ENCODE peak calls at places on chromosomes 7 and 10, in seven cellular contexts. One of them, this sample, is unnamed. For H3K4me1, the result is how much of the 10 kb centered on the place peaks cover.

GRCh38 chr7:22325671-22326070 is 31.3 kb downstream of the RAPGEF5 start:
- DNase-seq in upper lobe of right lung: no peak
- DNase-seq in endodermal cell: no peak
- DNase-seq in gastrocnemius medialis: no peak
- DNase-seq in heart right ventricle: no peak
- DNase-seq in cardiac muscle cell: no peak
- DNase-seq in GM23338: no peak
- DNase-seq in this sample: no peak

GRCh38 chr10:73589538-73590126 is 1.5 kb downstream of the USP54 start:
- DNase-seq in GM23338: no peak
- DNase-seq in gastrocnemius medialis: no peak
- DNase-seq in cardiac muscle cell: no peak
- DNase-seq in upper lobe of right lung: no peak
- DNase-seq in endodermal cell: peak
- DNase-seq in heart right ventricle: no peak
- DNase-seq in this sample: no peak

GRCh38 chr7:142842251-142842766 is 12.6 kb upstream of the EPHB6 start:
- DNase-seq in cardiac muscle cell: no peak
- DNase-seq in endodermal cell: no peak
- DNase-seq in upper lobe of right lung: no peak
- DNase-seq in heart right ventricle: no peak
- DNase-seq in gastrocnemius medialis: no peak
- DNase-seq in GM23338: no peak
- DNase-seq in this sample: no peak

GRCh38 chr7:17099083-17099973 is 199.1 kb upstream of the AHR start:
- DNase-seq in heart right ventricle: no peak
- DNase-seq in gastrocnemius medialis: no peak
- DNase-seq in endodermal cell: no peak
- DNase-seq in cardiac muscle cell: no peak
- DNase-seq in upper lobe of right lung: peak
- DNase-seq in GM23338: no peak
- DNase-seq in this sample: peak

GRCh38 chr10:63421591-63421990 is 44.2 kb downstream of the JMJD1C start:
- DNase-seq in endodermal cell: no peak
- DNase-seq in cardiac muscle cell: no peak
- DNase-seq in GM23338: no peak
- DNase-seq in gastrocnemius medialis: no peak
- DNase-seq in heart right ventricle: no peak
- DNase-seq in upper lobe of right lung: no peak
- DNase-seq in this sample: no peak

GRCh38 chr10:34618611-34619010 is 196.5 kb downstream of the PARD3 start:
- DNase-seq in heart right ventricle: no peak
- DNase-seq in cardiac muscle cell: no peak
- DNase-seq in gastrocnemius medialis: no peak
- DNase-seq in GM23338: no peak
- DNase-seq in endodermal cell: no peak
- DNase-seq in upper lobe of right lung: no peak
- DNase-seq in this sample: no peak

GRCh38 chr7:28078036-28078901 is 102.3 kb downstream of the JAZF1 start:
- DNase-seq in upper lobe of right lung: no peak
- DNase-seq in cardiac muscle cell: peak
- DNase-seq in GM23338: peak
- DNase-seq in endodermal cell: no peak
- DNase-seq in gastrocnemius medialis: no peak
- DNase-seq in heart right ventricle: no peak
- DNase-seq in this sample: peak

GRCh38 chr7:151876899-151877777 is at the start of gene PRKAG2:
- DNase-seq in upper lobe of right lung: peak
- DNase-seq in cardiac muscle cell: peak
- DNase-seq in heart right ventricle: peak
- DNase-seq in gastrocnemius medialis: peak
- DNase-seq in GM23338: peak
- DNase-seq in endodermal cell: peak
- DNase-seq in this sample: peak

GRCh38 chr7:66082886-66083415 is 7.3 kb downstream of the ASL start:
- DNase-seq in upper lobe of right lung: no peak
- DNase-seq in heart right ventricle: no peak
- DNase-seq in GM23338: no peak
- DNase-seq in cardiac muscle cell: no peak
- DNase-seq in gastrocnemius medialis: no peak
- DNase-seq in endodermal cell: no peak
- DNase-seq in this sample: no peak

GRCh38 chr10:88657901-88658300 is 6.3 kb upstream of the LIPF start:
- DNase-seq in heart right ventricle: no peak
- DNase-seq in cardiac muscle cell: no peak
- DNase-seq in gastrocnemius medialis: no peak
- DNase-seq in upper lobe of right lung: no peak
- DNase-seq in GM23338: no peak
- DNase-seq in endodermal cell: no peak
- DNase-seq in this sample: peak

GRCh38 chr7:86962623-86963022 is 96.8 kb downstream of the ELAPOR2 start:
- DNase-seq in upper lobe of right lung: no peak
- DNase-seq in endodermal cell: no peak
- DNase-seq in gastrocnemius medialis: no peak
- DNase-seq in heart right ventricle: no peak
- DNase-seq in cardiac muscle cell: no peak
- DNase-seq in GM23338: no peak
- DNase-seq in this sample: no peak

GRCh38 chr7:86965727-86966120 is 93.7 kb downstream of the ELAPOR2 start:
- DNase-seq in GM23338: no peak
- DNase-seq in endodermal cell: no peak
- DNase-seq in upper lobe of right lung: no peak
- DNase-seq in gastrocnemius medialis: no peak
- DNase-seq in cardiac muscle cell: no peak
- DNase-seq in heart right ventricle: no peak
- DNase-seq in this sample: no peak

GRCh38 chr7:86961686-86962085 is 97.8 kb downstream of the ELAPOR2 start:
- DNase-seq in GM23338: no peak
- DNase-seq in endodermal cell: peak
- DNase-seq in upper lobe of right lung: no peak
- DNase-seq in heart right ventricle: no peak
- DNase-seq in gastrocnemius medialis: no peak
- DNase-seq in cardiac muscle cell: no peak
- DNase-seq in this sample: no peak

GRCh38 chr7:86964973-86965726 is 94.3 kb downstream of the ELAPOR2 start:
- DNase-seq in GM23338: peak
- DNase-seq in endodermal cell: peak
- DNase-seq in heart right ventricle: no peak
- DNase-seq in gastrocnemius medialis: no peak
- DNase-seq in upper lobe of right lung: no peak
- DNase-seq in cardiac muscle cell: no peak
- DNase-seq in this sample: no peak

DNA sequence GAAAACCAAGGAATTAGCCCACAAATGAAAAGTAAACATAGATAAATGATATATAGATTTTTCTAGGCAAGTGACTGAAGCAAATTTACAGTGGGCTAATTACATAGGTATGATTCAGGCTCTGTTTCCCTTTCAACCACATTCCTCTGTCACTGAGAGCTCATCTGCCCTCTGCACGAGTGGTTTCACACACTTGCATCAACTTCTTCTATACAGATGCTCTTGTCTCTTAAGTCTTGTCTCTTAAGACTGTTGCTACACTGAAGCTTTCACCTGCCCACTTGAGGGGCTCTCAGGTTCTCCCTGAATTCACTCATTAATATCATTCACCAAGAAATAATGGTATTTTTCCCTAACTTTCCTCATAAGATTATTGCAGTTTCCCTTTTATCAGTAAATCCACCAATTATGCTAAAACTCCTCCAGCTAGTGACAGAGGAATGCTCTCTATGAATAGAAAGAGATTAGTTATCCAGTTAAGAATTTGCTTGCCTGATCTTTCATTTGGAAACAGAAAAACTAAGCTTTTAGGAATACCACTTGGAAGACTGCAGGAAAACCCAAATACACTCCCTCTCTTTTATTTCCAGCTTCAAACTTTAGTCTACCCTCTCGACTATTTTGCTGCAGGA is 95.7 kb downstream of the ELAPOR2 start:
- DNase-seq in cardiac muscle cell: no peak
- DNase-seq in gastrocnemius medialis: no peak
- DNase-seq in upper lobe of right lung: no peak
- DNase-seq in GM23338: no peak
- DNase-seq in heart right ventricle: no peak
- DNase-seq in endodermal cell: no peak
- DNase-seq in this sample: peak
- H3K4me3 ChIP-seq in cardiac muscle cell: no peak
- H3K4me3 ChIP-seq in gastrocnemius medialis: no peak
- H3K4me3 ChIP-seq in upper lobe of right lung: no peak
- H3K4me3 ChIP-seq in GM23338: no peak
- H3K4me3 ChIP-seq in heart right ventricle: no peak
- H3K4me3 ChIP-seq in endodermal cell: peak
- H3K4me3 ChIP-seq in this sample: peak

GRCh38 chr7:1050254-1050906 is 6.0 kb downstream of the GPR146 start:
- DNase-seq in gastrocnemius medialis: no peak
- DNase-seq in endodermal cell: no peak
- DNase-seq in heart right ventricle: no peak
- DNase-seq in cardiac muscle cell: no peak
- DNase-seq in upper lobe of right lung: no peak
- DNase-seq in GM23338: no peak
- DNase-seq in this sample: no peak

GRCh38 chr7:1049801-1050200 is 5.5 kb downstream of the GPR146 start:
- DNase-seq in GM23338: no peak
- DNase-seq in upper lobe of right lung: no peak
- DNase-seq in heart right ventricle: no peak
- DNase-seq in cardiac muscle cell: no peak
- DNase-seq in gastrocnemius medialis: no peak
- DNase-seq in endodermal cell: no peak
- DNase-seq in this sample: no peak

GRCh38 chr7:1052031-1052818 is 7.9 kb downstream of the GPR146 start:
- DNase-seq in gastrocnemius medialis: no peak
- DNase-seq in upper lobe of right lung: no peak
- DNase-seq in cardiac muscle cell: no peak
- DNase-seq in GM23338: no peak
- DNase-seq in endodermal cell: no peak
- DNase-seq in heart right ventricle: peak
- DNase-seq in this sample: no peak

GRCh38 chr7:1053002-1053411 is 8.7 kb downstream of the GPR146 start:
- DNase-seq in gastrocnemius medialis: no peak
- DNase-seq in heart right ventricle: peak
- DNase-seq in GM23338: peak
- DNase-seq in endodermal cell: peak
- DNase-seq in cardiac muscle cell: no peak
- DNase-seq in upper lobe of right lung: no peak
- DNase-seq in this sample: no peak

GRCh38 chr7:1050956-1051690 is 6.8 kb downstream of the GPR146 start:
- DNase-seq in cardiac muscle cell: no peak
- DNase-seq in endodermal cell: no peak
- DNase-seq in GM23338: no peak
- DNase-seq in upper lobe of right lung: no peak
- DNase-seq in heart right ventricle: no peak
- DNase-seq in gastrocnemius medialis: no peak
- DNase-seq in this sample: no peak
- H3K4me1 ChIP-seq in cardiac muscle cell: under half
- H3K4me1 ChIP-seq in endodermal cell: under half
- H3K4me1 ChIP-seq in GM23338: under half
- H3K4me1 ChIP-seq in upper lobe of right lung: half or more
- H3K4me1 ChIP-seq in heart right ventricle: under half
- H3K4me1 ChIP-seq in gastrocnemius medialis: half or more
- H3K4me1 ChIP-seq in this sample: under half

DNA sequence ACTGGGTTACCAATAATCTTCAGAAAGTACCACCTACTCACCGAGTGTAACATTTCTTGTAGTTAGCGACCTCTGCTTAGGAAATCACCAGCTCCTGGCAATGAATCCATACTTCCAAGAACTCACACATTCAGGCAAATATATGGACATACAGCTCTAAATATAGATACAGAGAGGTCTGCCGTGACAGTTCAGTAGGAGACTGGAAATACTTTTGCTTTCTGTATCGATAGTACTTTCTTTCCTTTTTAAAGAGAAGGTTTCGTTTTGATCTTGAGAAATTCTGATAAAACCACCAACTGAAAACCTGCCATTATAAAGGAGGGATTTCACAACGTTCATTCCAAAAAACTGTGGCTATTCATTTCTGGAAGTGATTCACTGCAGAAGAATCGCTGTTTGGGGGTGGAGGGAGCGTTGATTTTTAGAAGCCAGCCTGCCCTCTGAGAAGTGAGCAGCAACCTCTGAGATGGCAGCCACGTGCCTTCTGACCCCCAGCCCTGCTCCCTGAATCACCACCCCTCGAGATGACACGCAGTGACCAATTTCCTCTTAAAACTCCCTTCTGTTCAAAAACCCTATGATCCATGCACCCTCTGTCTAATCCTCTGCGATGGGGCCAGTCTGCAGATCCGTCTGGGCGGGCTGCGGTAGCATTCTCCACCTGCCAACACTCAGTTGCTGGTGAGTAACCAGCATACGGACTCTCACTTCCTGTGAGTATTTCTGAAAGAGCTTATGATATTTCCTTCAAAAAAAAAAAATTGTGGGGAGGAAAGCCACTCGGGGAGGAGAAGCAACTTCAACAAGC is 179.1 kb upstream of the KLF14 start:
- DNase-seq in upper lobe of right lung: peak
- DNase-seq in cardiac muscle cell: no peak
- DNase-seq in GM23338: no peak
- DNase-seq in gastrocnemius medialis: no peak
- DNase-seq in heart right ventricle: peak
- DNase-seq in endodermal cell: no peak
- DNase-seq in this sample: peak
- H3K4me3 ChIP-seq in upper lobe of right lung: peak
- H3K4me3 ChIP-seq in cardiac muscle cell: no peak
- H3K4me3 ChIP-seq in GM23338: no peak
- H3K4me3 ChIP-seq in gastrocnemius medialis: peak
- H3K4me3 ChIP-seq in heart right ventricle: peak
- H3K4me3 ChIP-seq in endodermal cell: no peak
- H3K4me3 ChIP-seq in this sample: peak

GRCh38 chr10:113021268-113022028 is 71.4 kb downstream of the TCF7L2 start:
- DNase-seq in endodermal cell: no peak
- DNase-seq in cardiac muscle cell: no peak
- DNase-seq in gastrocnemius medialis: no peak
- DNase-seq in heart right ventricle: no peak
- DNase-seq in upper lobe of right lung: no peak
- DNase-seq in GM23338: no peak
- DNase-seq in this sample: no peak

GRCh38 chr10:113019096-113019495 is 69.0 kb downstream of the TCF7L2 start:
- DNase-seq in heart right ventricle: no peak
- DNase-seq in cardiac muscle cell: no peak
- DNase-seq in gastrocnemius medialis: no peak
- DNase-seq in endodermal cell: no peak
- DNase-seq in upper lobe of right lung: no peak
- DNase-seq in GM23338: no peak
- DNase-seq in this sample: no peak

GRCh38 chr10:113019692-113020424 is 69.8 kb downstream of the TCF7L2 start:
- DNase-seq in upper lobe of right lung: no peak
- DNase-seq in GM23338: no peak
- DNase-seq in heart right ventricle: no peak
- DNase-seq in gastrocnemius medialis: no peak
- DNase-seq in cardiac muscle cell: peak
- DNase-seq in endodermal cell: no peak
- DNase-seq in this sample: no peak

GRCh38 chr10:113020838-113021237 is 70.8 kb downstream of the TCF7L2 start:
- DNase-seq in cardiac muscle cell: no peak
- DNase-seq in gastrocnemius medialis: no peak
- DNase-seq in endodermal cell: no peak
- DNase-seq in GM23338: no peak
- DNase-seq in heart right ventricle: no peak
- DNase-seq in upper lobe of right lung: no peak
- DNase-seq in this sample: no peak

DNA sequence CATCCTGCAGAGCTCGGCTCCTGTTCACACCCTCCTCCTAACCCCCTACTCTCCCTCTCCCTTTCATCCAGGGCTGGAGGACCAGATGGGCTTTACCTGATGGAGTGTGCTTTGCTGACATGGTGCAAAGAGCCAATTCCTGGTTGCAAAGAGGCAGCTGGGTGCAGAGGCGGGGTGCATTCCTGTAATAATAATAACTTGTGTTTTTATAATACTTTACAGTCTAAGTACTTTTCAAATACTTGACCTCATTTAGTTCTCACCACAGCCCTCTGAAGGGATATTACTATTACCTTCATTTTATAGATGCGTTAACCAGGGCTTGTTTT is 70.3 kb downstream of the TCF7L2 start:
- DNase-seq in endodermal cell: no peak
- DNase-seq in gastrocnemius medialis: no peak
- DNase-seq in GM23338: no peak
- DNase-seq in upper lobe of right lung: no peak
- DNase-seq in heart right ventricle: no peak
- DNase-seq in cardiac muscle cell: no peak
- DNase-seq in this sample: no peak
- H3K4me1 ChIP-seq in endodermal cell: under half
- H3K4me1 ChIP-seq in gastrocnemius medialis: under half
- H3K4me1 ChIP-seq in GM23338: half or more
- H3K4me1 ChIP-seq in upper lobe of right lung: half or more
- H3K4me1 ChIP-seq in heart right ventricle: under half
- H3K4me1 ChIP-seq in cardiac muscle cell: under half
- H3K4me1 ChIP-seq in this sample: half or more

This sample was measured in adipocyte.